ENCODE peak calls at places on chromosomes 12 and 14, in ten cellular contexts. One of them, this sample, is unnamed.

GRCh38 chr12:71799105-71799504 is 40.5 kb upstream of the TBC1D15 start:
- DNase-seq in A549: no peak
- DNase-seq in HepG2: no peak
- DNase-seq in GM12878: no peak
- DNase-seq in WTC11: no peak
- DNase-seq in H1: no peak
- DNase-seq in endothelial cell of umbilical vein: peak; percentile 85
- DNase-seq in NB4: peak; percentile 14
- DNase-seq in SK-N-SH: no peak
- DNase-seq in K562: no peak
- DNase-seq in this sample: no peak

GRCh38 chr14:106518054-106518943 is 991.9 kb downstream of the TMEM121 start:
- DNase-seq in A549: no peak
- DNase-seq in HepG2: no peak
- DNase-seq in GM12878: no peak
- DNase-seq in WTC11: no peak
- DNase-seq in H1: no peak
- DNase-seq in endothelial cell of umbilical vein: no peak
- DNase-seq in NB4: peak; percentile 71
- DNase-seq in SK-N-SH: peak; percentile 11
- DNase-seq in K562: no peak
- DNase-seq in this sample: no peak

GRCh38 chr12:98401427-98401826 is 114.0 kb upstream of the TMPO start:
- DNase-seq in A549: no peak
- DNase-seq in HepG2: no peak
- DNase-seq in GM12878: peak; percentile 55
- DNase-seq in WTC11: no peak
- DNase-seq in H1: no peak
- DNase-seq in endothelial cell of umbilical vein: peak; percentile 70
- DNase-seq in NB4: peak; percentile 74
- DNase-seq in SK-N-SH: peak; percentile 23
- DNase-seq in K562: no peak
- DNase-seq in this sample: no peak

GRCh38 chr12:27511031-27511722 is 12.8 kb upstream of the PPFIBP1 start:
- DNase-seq in A549: no peak
- DNase-seq in HepG2: no peak
- DNase-seq in GM12878: no peak
- DNase-seq in WTC11: no peak
- DNase-seq in H1: no peak
- DNase-seq in endothelial cell of umbilical vein: no peak
- DNase-seq in NB4: no peak
- DNase-seq in SK-N-SH: no peak
- DNase-seq in K562: no peak
- DNase-seq in this sample: no peak

GRCh38 chr12:91194500-91194899 is 11.9 kb upstream of the DCN start:
- DNase-seq in A549: no peak
- DNase-seq in HepG2: no peak
- DNase-seq in GM12878: no peak
- DNase-seq in WTC11: no peak
- DNase-seq in H1: no peak
- DNase-seq in endothelial cell of umbilical vein: no peak
- DNase-seq in NB4: no peak
- DNase-seq in SK-N-SH: no peak
- DNase-seq in K562: no peak
- DNase-seq in this sample: no peak

GRCh38 chr14:86038401-86038985 is 508.5 kb downstream of the FLRT2 start:
- DNase-seq in A549: peak; percentile 9
- DNase-seq in HepG2: peak; percentile 10
- DNase-seq in GM12878: no peak
- DNase-seq in WTC11: peak; percentile 69
- DNase-seq in H1: peak; percentile 33
- DNase-seq in endothelial cell of umbilical vein: peak; percentile 46
- DNase-seq in NB4: peak; percentile 59
- DNase-seq in SK-N-SH: peak; percentile 11
- DNase-seq in K562: peak; percentile 7
- DNase-seq in this sample: no peak

GRCh38 chr12:65952737-65953209 is 128.5 kb downstream of the HMGA2 start:
- DNase-seq in A549: peak; percentile 13
- DNase-seq in HepG2: peak; percentile 29
- DNase-seq in GM12878: no peak
- DNase-seq in WTC11: no peak
- DNase-seq in H1: no peak
- DNase-seq in endothelial cell of umbilical vein: peak; percentile 39
- DNase-seq in NB4: no peak
- DNase-seq in SK-N-SH: no peak
- DNase-seq in K562: no peak
- DNase-seq in this sample: no peak

GRCh38 chr12:125683748-125684381 is 618.6 kb downstream of the AACS start:
- DNase-seq in A549: no peak
- DNase-seq in HepG2: peak; percentile 31
- DNase-seq in GM12878: no peak
- DNase-seq in WTC11: peak; percentile 98
- DNase-seq in H1: peak; percentile 57
- DNase-seq in endothelial cell of umbilical vein: no peak
- DNase-seq in NB4: peak; percentile 16
- DNase-seq in SK-N-SH: peak; percentile 66
- DNase-seq in K562: no peak
- DNase-seq in this sample: no peak

GRCh38 chr14:31038521-31039166 is 12.5 kb upstream of the STRN3 start:
- DNase-seq in A549: no peak
- DNase-seq in HepG2: peak; percentile 82
- DNase-seq in GM12878: no peak
- DNase-seq in WTC11: no peak
- DNase-seq in H1: no peak
- DNase-seq in endothelial cell of umbilical vein: peak; percentile 96
- DNase-seq in NB4: peak; percentile 23
- DNase-seq in SK-N-SH: peak; percentile 25
- DNase-seq in K562: no peak
- DNase-seq in this sample: peak; percentile 89

GRCh38 chr12:113980537-113981337 is 14.6 kb upstream of the RBM19 start:
- DNase-seq in A549: peak; percentile 36
- DNase-seq in HepG2: peak; percentile 47
- DNase-seq in GM12878: no peak
- DNase-seq in WTC11: peak; percentile 50
- DNase-seq in H1: peak; percentile 36
- DNase-seq in endothelial cell of umbilical vein: peak; percentile 66
- DNase-seq in NB4: peak; percentile 85
- DNase-seq in SK-N-SH: peak; percentile 57
- DNase-seq in K562: peak; percentile 64
- DNase-seq in this sample: peak; percentile 61

GRCh38 chr14:105876829-105877228 is 350.4 kb downstream of the TMEM121 start:
- DNase-seq in A549: no peak
- DNase-seq in HepG2: no peak
- DNase-seq in GM12878: no peak
- DNase-seq in WTC11: peak; percentile 4
- DNase-seq in H1: no peak
- DNase-seq in endothelial cell of umbilical vein: no peak
- DNase-seq in NB4: no peak
- DNase-seq in SK-N-SH: no peak
- DNase-seq in K562: no peak
- DNase-seq in this sample: no peak

GRCh38 chr12:121673013-121673441 is 3.6 kb upstream of the MORN3 start:
- DNase-seq in A549: no peak
- DNase-seq in HepG2: no peak
- DNase-seq in GM12878: no peak
- DNase-seq in WTC11: no peak
- DNase-seq in H1: no peak
- DNase-seq in endothelial cell of umbilical vein: no peak
- DNase-seq in NB4: no peak
- DNase-seq in SK-N-SH: peak; percentile 71
- DNase-seq in K562: peak; percentile 27
- DNase-seq in this sample: no peak

GRCh38 chr14:53327716-53328115 is 174.6 kb upstream of the DDHD1 start:
- DNase-seq in A549: no peak
- DNase-seq in HepG2: no peak
- DNase-seq in GM12878: no peak
- DNase-seq in WTC11: no peak
- DNase-seq in H1: no peak
- DNase-seq in endothelial cell of umbilical vein: no peak
- DNase-seq in NB4: no peak
- DNase-seq in SK-N-SH: no peak
- DNase-seq in K562: no peak
- DNase-seq in this sample: no peak

GRCh38 chr14:99454246-99454645 is 26.4 kb downstream of the SETD3 start:
- DNase-seq in A549: no peak
- DNase-seq in HepG2: no peak
- DNase-seq in GM12878: no peak
- DNase-seq in WTC11: no peak
- DNase-seq in H1: no peak
- DNase-seq in endothelial cell of umbilical vein: no peak
- DNase-seq in NB4: no peak
- DNase-seq in SK-N-SH: no peak
- DNase-seq in K562: no peak
- DNase-seq in this sample: no peak
- TF ChIP-seq MAX in A549: no peak
- TF ChIP-seq MAX in HepG2: no peak
- TF ChIP-seq MAX in GM12878: no peak
- TF ChIP-seq MAX in WTC11: no peak
- TF ChIP-seq MAX in H1: no peak
- TF ChIP-seq MAX in endothelial cell of umbilical vein: no peak
- TF ChIP-seq MAX in NB4: no peak
- TF ChIP-seq MAX in SK-N-SH: no peak
- TF ChIP-seq MAX in K562: no peak
- TF ChIP-seq MAX in this sample: no peak

GRCh38 chr12:77723308-77723707 is 107.4 kb upstream of the NAV3 start:
- DNase-seq in A549: no peak
- DNase-seq in HepG2: no peak
- DNase-seq in GM12878: no peak
- DNase-seq in WTC11: no peak
- DNase-seq in H1: no peak
- DNase-seq in endothelial cell of umbilical vein: no peak
- DNase-seq in NB4: no peak
- DNase-seq in SK-N-SH: no peak
- DNase-seq in K562: no peak
- DNase-seq in this sample: no peak

GRCh38 chr12:77724367-77724957 is 106.2 kb upstream of the NAV3 start:
- DNase-seq in A549: no peak
- DNase-seq in HepG2: peak; percentile 22
- DNase-seq in GM12878: no peak
- DNase-seq in WTC11: no peak
- DNase-seq in H1: no peak
- DNase-seq in endothelial cell of umbilical vein: peak; percentile 61
- DNase-seq in NB4: peak; percentile 20
- DNase-seq in SK-N-SH: no peak
- DNase-seq in K562: no peak
- DNase-seq in this sample: peak; percentile 47

GRCh38 chr12:77725611-77726010 is 105.1 kb upstream of the NAV3 start:
- DNase-seq in A549: no peak
- DNase-seq in HepG2: no peak
- DNase-seq in GM12878: no peak
- DNase-seq in WTC11: no peak
- DNase-seq in H1: no peak
- DNase-seq in endothelial cell of umbilical vein: no peak
- DNase-seq in NB4: no peak
- DNase-seq in SK-N-SH: no peak
- DNase-seq in K562: no peak
- DNase-seq in this sample: no peak

GRCh38 chr12:77720258-77720657 is 110.4 kb upstream of the NAV3 start:
- DNase-seq in A549: no peak
- DNase-seq in HepG2: no peak
- DNase-seq in GM12878: no peak
- DNase-seq in WTC11: no peak
- DNase-seq in H1: no peak
- DNase-seq in endothelial cell of umbilical vein: no peak
- DNase-seq in NB4: no peak
- DNase-seq in SK-N-SH: no peak
- DNase-seq in K562: no peak
- DNase-seq in this sample: no peak
- TF ChIP-seq MAX in A549: no peak
- TF ChIP-seq MAX in HepG2: no peak
- TF ChIP-seq MAX in GM12878: no peak
- TF ChIP-seq MAX in WTC11: no peak
- TF ChIP-seq MAX in H1: no peak
- TF ChIP-seq MAX in endothelial cell of umbilical vein: no peak
- TF ChIP-seq MAX in NB4: no peak
- TF ChIP-seq MAX in SK-N-SH: no peak
- TF ChIP-seq MAX in K562: no peak
- TF ChIP-seq MAX in this sample: no peak

DNA sequence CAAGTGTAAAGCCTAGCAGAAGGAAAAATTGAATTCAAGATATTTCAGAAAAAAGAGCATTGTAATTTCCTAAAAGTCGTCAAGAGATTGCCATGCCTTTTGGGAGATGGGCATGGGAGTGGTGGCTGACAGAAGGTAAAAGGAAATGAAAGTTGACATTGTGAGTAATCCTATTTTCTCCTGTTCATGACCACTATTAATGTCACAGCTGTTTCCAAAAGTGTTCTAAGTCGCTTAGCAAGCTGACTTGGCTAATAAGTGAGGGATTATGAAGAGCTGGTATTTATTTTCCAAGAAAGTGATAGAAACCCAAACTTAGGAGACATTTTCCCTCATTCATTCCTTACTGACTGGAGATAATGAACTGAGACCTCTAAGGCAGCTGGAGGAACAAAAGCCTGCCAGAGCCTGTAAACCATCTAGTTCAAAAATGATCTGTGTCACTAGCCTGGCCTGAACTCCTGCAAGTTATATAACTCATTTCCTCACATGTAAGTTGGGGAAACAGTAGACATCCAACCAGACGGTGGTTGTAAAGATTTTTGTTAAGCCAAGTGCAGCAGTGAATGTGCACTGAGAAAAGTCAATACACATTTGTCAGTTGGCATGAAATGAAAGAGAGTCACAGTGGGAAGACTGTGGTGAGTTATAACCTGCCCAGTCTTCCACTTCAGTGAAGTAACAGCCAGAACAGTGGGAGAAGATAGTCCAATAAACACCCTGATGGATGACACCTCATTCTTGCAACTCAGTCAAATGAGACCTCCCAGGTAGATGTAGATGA is 75.8 kb downstream of the DIO2 start:
- DNase-seq in A549: no peak
- DNase-seq in HepG2: no peak
- DNase-seq in GM12878: no peak
- DNase-seq in WTC11: no peak
- DNase-seq in H1: no peak
- DNase-seq in endothelial cell of umbilical vein: no peak
- DNase-seq in NB4: no peak
- DNase-seq in SK-N-SH: no peak
- DNase-seq in K562: no peak
- DNase-seq in this sample: no peak
- TF ChIP-seq MAX in A549: no peak
- TF ChIP-seq MAX in HepG2: no peak
- TF ChIP-seq MAX in GM12878: no peak
- TF ChIP-seq MAX in WTC11: no peak
- TF ChIP-seq MAX in H1: no peak
- TF ChIP-seq MAX in endothelial cell of umbilical vein: no peak
- TF ChIP-seq MAX in NB4: no peak
- TF ChIP-seq MAX in SK-N-SH: no peak
- TF ChIP-seq MAX in K562: no peak
- TF ChIP-seq MAX in this sample: no peak

DNA sequence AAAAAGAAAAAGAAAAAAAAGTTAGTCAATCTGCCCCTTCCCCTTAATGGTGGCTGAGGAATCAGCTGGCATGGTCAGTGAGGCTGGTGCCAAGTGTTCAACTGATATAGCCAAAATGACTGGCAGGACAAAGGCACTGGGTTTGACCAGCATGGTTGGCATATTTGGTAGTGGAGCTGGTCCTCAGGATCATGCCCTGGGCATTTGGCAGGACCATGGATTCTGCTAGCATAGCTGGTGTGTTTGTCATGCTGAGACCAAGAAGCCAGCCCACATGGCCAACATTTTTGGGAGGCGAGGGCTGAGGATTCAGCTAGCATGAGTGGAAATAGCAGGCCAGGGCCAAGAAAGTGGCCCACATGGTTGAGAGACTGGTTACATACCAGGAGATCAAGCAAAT is 136.5 kb downstream of the FBXL14 start:
- DNase-seq in A549: no peak
- DNase-seq in HepG2: no peak
- DNase-seq in GM12878: no peak
- DNase-seq in WTC11: no peak
- DNase-seq in H1: no peak
- DNase-seq in endothelial cell of umbilical vein: no peak
- DNase-seq in NB4: no peak
- DNase-seq in SK-N-SH: no peak
- DNase-seq in K562: no peak
- DNase-seq in this sample: no peak
- TF ChIP-seq MAX in A549: no peak
- TF ChIP-seq MAX in HepG2: no peak
- TF ChIP-seq MAX in GM12878: no peak
- TF ChIP-seq MAX in WTC11: no peak
- TF ChIP-seq MAX in H1: no peak
- TF ChIP-seq MAX in endothelial cell of umbilical vein: no peak
- TF ChIP-seq MAX in NB4: no peak
- TF ChIP-seq MAX in SK-N-SH: peak; percentile 91
- TF ChIP-seq MAX in K562: no peak
- TF ChIP-seq MAX in this sample: no peak